ENCODE peak calls at places on chromosomes 4 and X, in six cellular contexts. N is activated CD8-positive, alpha-beta memory T cell treated with anti-CD3 and anti-CD28 coated beads for 1 hour; S is substantia nigra; E is body of pancreas; T is naive thymus-derived CD4-positive, alpha-beta T cell; Y is astrocyte of the cerebellum. W is an unnamed sample.
A peak's percentile ranks its signal among the peaks of the same experiment; 100 is the strongest.

GRCh38 chrX:127596882-127597281 is 455.3 kb downstream of the ACTRT1 start:
- DNase-seq in N (no peak), T (no peak), S (no peak), Y (no peak), E (no peak), W (no peak)

GRCh38 chr4:148642907-148643306 is 200.7 kb upstream of the NR3C2 start:
- DNase-seq in E (no peak), S (no peak), Y (no peak), N (no peak), T (no peak), W (no peak)

GRCh38 chrX:43663173-43663572 is 7.1 kb downstream of the MAOA start:
- DNase-seq in T (no peak), Y (no peak), S (no peak), E (no peak), N (no peak), W (no peak)

GRCh38 chrX:111756486-111756885 is 75.5 kb downstream of the ALG13 start:
- DNase-seq in E (no peak), S (no peak), Y (no peak), N (no peak), T (no peak), W (no peak)

GRCh38 chr4:33628296-33628695 is 2616.0 kb downstream of the ARAP2 start:
- DNase-seq in N (no peak), E (no peak), Y (peak; percentile 27), T (no peak), S (no peak), W (no peak)

GRCh38 chr4:166733686-166734085 is 500.6 kb downstream of the SPOCK3 start:
- DNase-seq in S (no peak), Y (no peak), T (no peak), N (no peak), E (no peak), W (no peak)

GRCh38 chrX:111095974-111096870 is at the start of gene PAK3:
- DNase-seq in N (no peak), E (peak; percentile 79), T (peak; percentile 18), Y (peak; percentile 62), S (no peak), W (peak; percentile 19)

GRCh38 chr4:154626793-154627484 is 14.5 kb upstream of the FGG start:
- DNase-seq in E (peak; percentile 79), T (peak; percentile 25), N (no peak), Y (no peak), S (no peak), W (peak; percentile 66)

GRCh38 chr4:118373614-118374255 is 20.9 kb upstream of the PRSS12 start:
- DNase-seq in N (no peak), S (no peak), T (no peak), Y (no peak), E (no peak), W (no peak)

GRCh38 chrX:1389181-1389992 is 2.5 kb downstream of the SLC25A6 start:
- DNase-seq in Y (no peak), E (no peak), S (no peak), T (no peak), N (no peak), W (no peak)

GRCh38 chr4:3228881-3229280 is 20.1 kb upstream of the MSANTD1 start:
- DNase-seq in T (no peak), S (no peak), Y (no peak), E (no peak), N (no peak), W (no peak)

GRCh38 chr4:118883861-118884260 is 4.8 kb upstream of the SYNPO2 start:
- DNase-seq in E (no peak), Y (no peak), N (no peak), S (no peak), T (no peak), W (no peak)

GRCh38 chr4:53068755-53069154 is 206.6 kb downstream of the RASL11B start:
- DNase-seq in N (no peak), T (no peak), S (no peak), Y (peak; percentile 42), E (no peak), W (no peak)

GRCh38 chrX:134431894-134432293 is 28.1 kb upstream of the HPRT1 start:
- DNase-seq in E (no peak), S (no peak), T (no peak), Y (no peak), N (no peak), W (no peak)

GRCh38 chrX:10534611-10535010 is 85.8 kb downstream of the MID1 start:
- DNase-seq in T (no peak), N (no peak), S (no peak), E (no peak), Y (no peak), W (no peak)

GRCh38 chr4:124937993-124938392 is 225.5 kb upstream of the ANKRD50 start:
- DNase-seq in Y (no peak), T (no peak), S (no peak), E (no peak), N (no peak), W (no peak)

GRCh38 chrX:48918303-48918643 is 551 bp downstream of the PIM2 start:
- DNase-seq in Y (no peak), N (no peak), T (no peak), E (no peak), S (no peak), W (no peak)

GRCh38 chr4:113686950-113687718 is 74.4 kb downstream of the CAMK2D start:
- DNase-seq in N (no peak), E (no peak), T (no peak), Y (peak; percentile 57), S (no peak), W (no peak)

GRCh38 chr4:22235798-22236197 is 280.1 kb downstream of the ADGRA3 start:
- DNase-seq in T (no peak), S (no peak), N (no peak), Y (no peak), E (no peak), W (no peak)

GRCh38 chrX:6226646-6227444 is 1.8 kb downstream of the NLGN4X start:
- DNase-seq in Y (no peak), N (no peak), T (no peak), E (no peak), S (no peak), W (peak; percentile 54)

GRCh38 chrX:35046646-35047231 is 104.1 kb downstream of the FAM47B start:
- DNase-seq in N (no peak), E (no peak), T (no peak), S (no peak), Y (no peak), W (no peak)

GRCh38 chr4:2843909-2844584 is 403 bp downstream of the ADD1 start:
- DNase-seq in T (no peak), E (peak; percentile 66), Y (no peak), S (no peak), N (no peak), W (peak; percentile 43)

GRCh38 chrX:146224442-146224841 is 406.8 kb downstream of the SLITRK2 start:
- DNase-seq in S (no peak), E (no peak), Y (no peak), T (no peak), N (no peak), W (no peak)

W was measured in neural crest cell.